ENCODE peak calls at places on chromosomes 7 and 10, in seven cellular contexts. One of them, this sample, is unnamed.

GRCh38 chr10:1116051-1116450 is 59.9 kb downstream of the WDR37 start:
- DNase-seq in neuronal stem cell: no peak
- DNase-seq in HepG2: no peak
- DNase-seq in mammary epithelial cell: no peak
- DNase-seq in mesenchymal stem cell: no peak
- DNase-seq in fibroblast of lung: no peak
- DNase-seq in IMR-90: no peak
- DNase-seq in this sample: no peak

GRCh38 chr7:10412426-10413019 is 561.1 kb upstream of the PHF14 start:
- DNase-seq in IMR-90: peak
- DNase-seq in mammary epithelial cell: peak
- DNase-seq in fibroblast of lung: peak
- DNase-seq in mesenchymal stem cell: peak
- DNase-seq in HepG2: peak
- DNase-seq in neuronal stem cell: peak
- DNase-seq in this sample: peak

GRCh38 chr7:119254741-119255140 is 1018.2 kb upstream of the KCND2 start:
- DNase-seq in IMR-90: no peak
- DNase-seq in mammary epithelial cell: no peak
- DNase-seq in neuronal stem cell: no peak
- DNase-seq in fibroblast of lung: peak
- DNase-seq in mesenchymal stem cell: peak
- DNase-seq in HepG2: no peak
- DNase-seq in this sample: no peak

GRCh38 chr7:134792968-134793367 is 13.5 kb downstream of the CALD1 start:
- DNase-seq in mesenchymal stem cell: peak
- DNase-seq in fibroblast of lung: no peak
- DNase-seq in HepG2: no peak
- DNase-seq in neuronal stem cell: no peak
- DNase-seq in IMR-90: peak
- DNase-seq in mammary epithelial cell: no peak
- DNase-seq in this sample: no peak

GRCh38 chr10:3782099-3782455 is 2.9 kb downstream of the KLF6 start:
- DNase-seq in IMR-90: no peak
- DNase-seq in HepG2: no peak
- DNase-seq in mammary epithelial cell: no peak
- DNase-seq in fibroblast of lung: no peak
- DNase-seq in mesenchymal stem cell: no peak
- DNase-seq in neuronal stem cell: no peak
- DNase-seq in this sample: no peak

GRCh38 chr10:117686606-117687005 is 144.1 kb downstream of the EMX2 start:
- DNase-seq in neuronal stem cell: no peak
- DNase-seq in mammary epithelial cell: no peak
- DNase-seq in HepG2: no peak
- DNase-seq in mesenchymal stem cell: no peak
- DNase-seq in fibroblast of lung: no peak
- DNase-seq in IMR-90: no peak
- DNase-seq in this sample: no peak

GRCh38 chr7:129903935-129904334 is 48.8 kb downstream of the UBE2H start:
- DNase-seq in HepG2: no peak
- DNase-seq in mesenchymal stem cell: no peak
- DNase-seq in IMR-90: no peak
- DNase-seq in fibroblast of lung: no peak
- DNase-seq in mammary epithelial cell: no peak
- DNase-seq in neuronal stem cell: no peak
- DNase-seq in this sample: peak

GRCh38 chr7:1026721-1027151 is 17.6 kb upstream of the GPR146 start:
- DNase-seq in HepG2: no peak
- DNase-seq in fibroblast of lung: no peak
- DNase-seq in mesenchymal stem cell: no peak
- DNase-seq in mammary epithelial cell: no peak
- DNase-seq in IMR-90: no peak
- DNase-seq in neuronal stem cell: no peak
- DNase-seq in this sample: peak

GRCh38 chr10:95276367-95277200 is 14.2 kb downstream of the PDLIM1 start:
- DNase-seq in fibroblast of lung: no peak
- DNase-seq in IMR-90: no peak
- DNase-seq in mesenchymal stem cell: peak
- DNase-seq in mammary epithelial cell: peak
- DNase-seq in HepG2: no peak
- DNase-seq in neuronal stem cell: no peak
- DNase-seq in this sample: no peak

GRCh38 chr7:111855842-111856227 is 293.5 kb upstream of the IMMP2L start:
- DNase-seq in fibroblast of lung: peak
- DNase-seq in neuronal stem cell: no peak
- DNase-seq in mesenchymal stem cell: peak
- DNase-seq in IMR-90: peak
- DNase-seq in HepG2: no peak
- DNase-seq in mammary epithelial cell: no peak
- DNase-seq in this sample: no peak

GRCh38 chr10:5585517-5586222 is 60.9 kb downstream of the CALML3 start:
- DNase-seq in neuronal stem cell: no peak
- DNase-seq in fibroblast of lung: no peak
- DNase-seq in IMR-90: no peak
- DNase-seq in HepG2: peak
- DNase-seq in mesenchymal stem cell: no peak
- DNase-seq in mammary epithelial cell: peak
- DNase-seq in this sample: no peak

GRCh38 chr7:111499027-111499426 is 63.3 kb downstream of the IMMP2L start:
- DNase-seq in mammary epithelial cell: peak
- DNase-seq in fibroblast of lung: peak
- DNase-seq in HepG2: peak
- DNase-seq in IMR-90: peak
- DNase-seq in mesenchymal stem cell: peak
- DNase-seq in neuronal stem cell: no peak
- DNase-seq in this sample: no peak

GRCh38 chr10:76632158-76633051 is 1005.2 kb downstream of the KCNMA1 start:
- DNase-seq in neuronal stem cell: no peak
- DNase-seq in fibroblast of lung: no peak
- DNase-seq in mammary epithelial cell: peak
- DNase-seq in IMR-90: no peak
- DNase-seq in mesenchymal stem cell: no peak
- DNase-seq in HepG2: no peak
- DNase-seq in this sample: peak

GRCh38 chr7:113175525-113176097 is 57.3 kb upstream of the SMIM30 start:
- DNase-seq in mesenchymal stem cell: no peak
- DNase-seq in mammary epithelial cell: no peak
- DNase-seq in HepG2: no peak
- DNase-seq in IMR-90: peak
- DNase-seq in fibroblast of lung: no peak
- DNase-seq in neuronal stem cell: no peak
- DNase-seq in this sample: no peak

GRCh38 chr7:134741901-134742635 is 37.4 kb upstream of the CALD1 start:
- DNase-seq in mesenchymal stem cell: peak
- DNase-seq in HepG2: no peak
- DNase-seq in neuronal stem cell: no peak
- DNase-seq in IMR-90: peak
- DNase-seq in mammary epithelial cell: peak
- DNase-seq in fibroblast of lung: no peak
- DNase-seq in this sample: no peak

GRCh38 chr10:79391231-79392019 is 44.2 kb downstream of the PPIF start:
- DNase-seq in mesenchymal stem cell: peak
- DNase-seq in neuronal stem cell: no peak
- DNase-seq in IMR-90: no peak
- DNase-seq in fibroblast of lung: no peak
- DNase-seq in HepG2: no peak
- DNase-seq in mammary epithelial cell: no peak
- DNase-seq in this sample: no peak

GRCh38 chr10:124524991-124525653 is 63.5 kb downstream of the LHPP start:
- DNase-seq in IMR-90: no peak
- DNase-seq in mammary epithelial cell: peak
- DNase-seq in HepG2: no peak
- DNase-seq in neuronal stem cell: no peak
- DNase-seq in fibroblast of lung: peak
- DNase-seq in mesenchymal stem cell: peak
- DNase-seq in this sample: no peak

GRCh38 chr10:123640016-123640535 is 26.1 kb upstream of the GPR26 start:
- DNase-seq in neuronal stem cell: no peak
- DNase-seq in mesenchymal stem cell: no peak
- DNase-seq in fibroblast of lung: no peak
- DNase-seq in mammary epithelial cell: no peak
- DNase-seq in IMR-90: no peak
- DNase-seq in HepG2: no peak
- DNase-seq in this sample: no peak

GRCh38 chr10:59807629-59808620 is 54.7 kb upstream of the MRLN start:
- DNase-seq in neuronal stem cell: no peak
- DNase-seq in HepG2: no peak
- DNase-seq in fibroblast of lung: no peak
- DNase-seq in mammary epithelial cell: no peak
- DNase-seq in mesenchymal stem cell: no peak
- DNase-seq in IMR-90: no peak
- DNase-seq in this sample: no peak

GRCh38 chr10:1211844-1212570 is 155.8 kb downstream of the WDR37 start:
- DNase-seq in IMR-90: no peak
- DNase-seq in mammary epithelial cell: no peak
- DNase-seq in fibroblast of lung: no peak
- DNase-seq in mesenchymal stem cell: no peak
- DNase-seq in HepG2: no peak
- DNase-seq in neuronal stem cell: no peak
- DNase-seq in this sample: no peak

GRCh38 chr7:3733541-3734140 is 432.6 kb downstream of the SDK1 start:
- DNase-seq in fibroblast of lung: peak
- DNase-seq in mesenchymal stem cell: no peak
- DNase-seq in IMR-90: peak
- DNase-seq in neuronal stem cell: no peak
- DNase-seq in HepG2: no peak
- DNase-seq in mammary epithelial cell: no peak
- DNase-seq in this sample: no peak

GRCh38 chr10:74011762-74012161 is 13.8 kb downstream of the VCL start:
- DNase-seq in IMR-90: peak
- DNase-seq in HepG2: no peak
- DNase-seq in mammary epithelial cell: peak
- DNase-seq in fibroblast of lung: peak
- DNase-seq in neuronal stem cell: no peak
- DNase-seq in mesenchymal stem cell: peak
- DNase-seq in this sample: no peak

GRCh38 chr10:74991435-74991834 is 120.0 kb upstream of the SAMD8 start:
- DNase-seq in mesenchymal stem cell: peak
- DNase-seq in HepG2: peak
- DNase-seq in IMR-90: no peak
- DNase-seq in neuronal stem cell: no peak
- DNase-seq in mammary epithelial cell: peak
- DNase-seq in fibroblast of lung: peak
- DNase-seq in this sample: peak

GRCh38 chr7:93150200-93150835 is 2.1 kb upstream of the SAMD9L start:
- DNase-seq in mesenchymal stem cell: peak
- DNase-seq in mammary epithelial cell: peak
- DNase-seq in fibroblast of lung: peak
- DNase-seq in IMR-90: peak
- DNase-seq in HepG2: no peak
- DNase-seq in neuronal stem cell: no peak
- DNase-seq in this sample: no peak

GRCh38 chr7:71521506-71521905 is 389.6 kb downstream of the GALNT17 start:
- DNase-seq in IMR-90: no peak
- DNase-seq in neuronal stem cell: no peak
- DNase-seq in fibroblast of lung: peak
- DNase-seq in HepG2: no peak
- DNase-seq in mammary epithelial cell: no peak
- DNase-seq in mesenchymal stem cell: no peak
- DNase-seq in this sample: no peak

GRCh38 chr7:123974326-123974908 is 49.4 kb downstream of the SPAM1 start:
- DNase-seq in IMR-90: no peak
- DNase-seq in HepG2: no peak
- DNase-seq in mesenchymal stem cell: no peak
- DNase-seq in neuronal stem cell: no peak
- DNase-seq in mammary epithelial cell: peak
- DNase-seq in fibroblast of lung: no peak
- DNase-seq in this sample: no peak

GRCh38 chr10:48517482-48517881 is 87.4 kb downstream of the ARHGAP22 start:
- DNase-seq in neuronal stem cell: no peak
- DNase-seq in fibroblast of lung: no peak
- DNase-seq in HepG2: no peak
- DNase-seq in mammary epithelial cell: no peak
- DNase-seq in IMR-90: no peak
- DNase-seq in mesenchymal stem cell: no peak
- DNase-seq in this sample: no peak

GRCh38 chr7:80721880-80722595 is 83.6 kb downstream of the CD36 start:
- DNase-seq in mesenchymal stem cell: peak
- DNase-seq in HepG2: no peak
- DNase-seq in neuronal stem cell: no peak
- DNase-seq in mammary epithelial cell: peak
- DNase-seq in IMR-90: peak
- DNase-seq in fibroblast of lung: peak
- DNase-seq in this sample: no peak

GRCh38 chr10:49539320-49539885 is 482 bp upstream of the ERCC6 start:
- DNase-seq in HepG2: peak
- DNase-seq in fibroblast of lung: peak
- DNase-seq in mammary epithelial cell: peak
- DNase-seq in IMR-90: peak
- DNase-seq in mesenchymal stem cell: no peak
- DNase-seq in neuronal stem cell: peak
- DNase-seq in this sample: peak

GRCh38 chr10:130577039-130577438 is 440.8 kb downstream of the GLRX3 start:
- DNase-seq in HepG2: no peak
- DNase-seq in neuronal stem cell: no peak
- DNase-seq in mammary epithelial cell: no peak
- DNase-seq in IMR-90: no peak
- DNase-seq in mesenchymal stem cell: no peak
- DNase-seq in fibroblast of lung: no peak
- DNase-seq in this sample: no peak
- H3K4me2 ChIP-seq in HepG2: no peak
- H3K4me2 ChIP-seq in neuronal stem cell: no peak
- H3K4me2 ChIP-seq in mammary epithelial cell: no peak
- H3K4me2 ChIP-seq in IMR-90: no peak
- H3K4me2 ChIP-seq in mesenchymal stem cell: no peak
- H3K4me2 ChIP-seq in fibroblast of lung: no peak
- H3K4me2 ChIP-seq in this sample: no peak

GRCh38 chr10:16909961-16910794 is 93.0 kb upstream of the RSU1 start:
- DNase-seq in fibroblast of lung: no peak
- DNase-seq in mesenchymal stem cell: peak
- DNase-seq in HepG2: no peak
- DNase-seq in mammary epithelial cell: no peak
- DNase-seq in neuronal stem cell: no peak
- DNase-seq in IMR-90: peak
- DNase-seq in this sample: no peak
- H3K4me2 ChIP-seq in fibroblast of lung: no peak
- H3K4me2 ChIP-seq in mesenchymal stem cell: no peak
- H3K4me2 ChIP-seq in HepG2: no peak
- H3K4me2 ChIP-seq in mammary epithelial cell: no peak
- H3K4me2 ChIP-seq in neuronal stem cell: no peak
- H3K4me2 ChIP-seq in IMR-90: no peak
- H3K4me2 ChIP-seq in this sample: no peak

GRCh38 chr10:21978191-21978862 is 25.2 kb downstream of the DNAJC1 start:
- DNase-seq in mesenchymal stem cell: peak
- DNase-seq in neuronal stem cell: no peak
- DNase-seq in mammary epithelial cell: peak
- DNase-seq in HepG2: no peak
- DNase-seq in fibroblast of lung: peak
- DNase-seq in IMR-90: peak
- DNase-seq in this sample: no peak
- H3K4me2 ChIP-seq in mesenchymal stem cell: no peak
- H3K4me2 ChIP-seq in neuronal stem cell: no peak
- H3K4me2 ChIP-seq in mammary epithelial cell: peak
- H3K4me2 ChIP-seq in HepG2: no peak
- H3K4me2 ChIP-seq in fibroblast of lung: no peak
- H3K4me2 ChIP-seq in IMR-90: peak
- H3K4me2 ChIP-seq in this sample: no peak

DNA sequence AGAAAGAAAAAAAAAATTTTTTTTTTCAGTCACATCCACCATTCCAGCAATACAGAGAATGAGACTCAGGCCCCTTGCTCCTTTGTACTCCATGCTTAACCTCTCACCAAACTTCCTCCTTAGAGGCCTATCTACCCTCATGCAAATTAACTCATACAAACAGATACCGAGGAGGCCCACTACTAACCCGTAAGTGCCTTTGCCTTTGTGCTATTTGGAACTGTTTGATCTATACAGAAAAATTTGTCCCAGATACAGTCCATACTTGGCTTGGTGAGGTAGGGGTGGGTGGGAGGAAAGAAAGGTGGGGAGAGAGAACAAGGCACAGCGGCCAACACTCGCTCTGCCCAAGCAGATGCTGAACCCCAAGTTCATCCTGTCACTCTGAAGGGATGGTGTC is 87.8 kb upstream of the DUSP5 start:
- DNase-seq in IMR-90: no peak
- DNase-seq in mammary epithelial cell: no peak
- DNase-seq in HepG2: no peak
- DNase-seq in fibroblast of lung: no peak
- DNase-seq in neuronal stem cell: no peak
- DNase-seq in mesenchymal stem cell: no peak
- DNase-seq in this sample: peak
- H3K4me2 ChIP-seq in IMR-90: peak
- H3K4me2 ChIP-seq in mammary epithelial cell: no peak
- H3K4me2 ChIP-seq in HepG2: no peak
- H3K4me2 ChIP-seq in fibroblast of lung: peak
- H3K4me2 ChIP-seq in neuronal stem cell: no peak
- H3K4me2 ChIP-seq in mesenchymal stem cell: no peak
- H3K4me2 ChIP-seq in this sample: peak

This sample was measured in OCI-LY7.